ENCODE peak calls at places on chromosomes 7 and 10, in nine cellular contexts. M, T, Q, I, W, S, P, H and V are unnamed samples.
A peak's percentile ranks its signal among the peaks of the same experiment; 100 is the strongest.

GRCh38 chr10:116771101-116771705 is 28.8 kb upstream of the HSPA12A start:
- DNase-seq in M (no peak), T (no peak), Q (peak; percentile 44), I (peak; percentile 52), W (peak; percentile 95), S (peak; percentile 84), P (peak; percentile 81), H (no peak), V (no peak)

GRCh38 chr10:101120884-101121660 is 10.0 kb upstream of the TLX1 start:
- DNase-seq in M (no peak), T (no peak), Q (no peak), I (no peak), W (no peak), S (no peak), P (peak; percentile 41), H (peak; percentile 19), V (no peak)

GRCh38 chr10:71553371-71553900 is 156.7 kb downstream of the CDH23 start:
- DNase-seq in M (no peak), T (no peak), Q (no peak), I (no peak), W (no peak), S (no peak), P (no peak), H (no peak), V (no peak)

GRCh38 chr10:98470850-98471249 is 24.1 kb upstream of the HPS1 start:
- DNase-seq in M (no peak), T (no peak), Q (no peak), I (no peak), W (no peak), S (no peak), P (no peak), H (no peak), V (no peak)

GRCh38 chr10:115355162-115355760 is 262.1 kb downstream of the ATRNL1 start:
- DNase-seq in M (peak; percentile 47), T (peak; percentile 4), Q (no peak), I (no peak), W (peak; percentile 63), S (no peak), P (no peak), H (no peak), V (peak; percentile 48)

GRCh38 chr10:100510533-100511308 is 8.9 kb downstream of the SEC31B start:
- DNase-seq in M (no peak), T (no peak), Q (no peak), I (no peak), W (peak; percentile 27), S (no peak), P (no peak), H (peak; percentile 52), V (no peak)

GRCh38 chr10:35640474-35640873 is 1.6 kb downstream of the FZD8 start:
- DNase-seq in M (no peak), T (peak; percentile 66), Q (peak; percentile 64), I (peak; percentile 67), W (peak; percentile 76), S (peak; percentile 70), P (peak; percentile 84), H (no peak), V (peak; percentile 73)

GRCh38 chr10:15660990-15661389 is 58.7 kb downstream of the ITGA8 start:
- DNase-seq in M (no peak), T (no peak), Q (no peak), I (no peak), W (no peak), S (no peak), P (no peak), H (no peak), V (no peak)

GRCh38 chr10:61752111-61753011 is 89.6 kb downstream of the CABCOCO1 start:
- DNase-seq in M (no peak), T (no peak), Q (no peak), I (no peak), W (peak; percentile 51), S (no peak), P (no peak), H (no peak), V (no peak)

GRCh38 chr10:68566955-68567354 is 6.8 kb downstream of the TET1 start:
- DNase-seq in M (no peak), T (no peak), Q (no peak), I (no peak), W (no peak), S (no peak), P (no peak), H (no peak), V (no peak)

GRCh38 chr7:11706666-11707605 is 125.1 kb downstream of the THSD7A start:
- DNase-seq in M (no peak), T (no peak), Q (no peak), I (peak; percentile 29), W (no peak), S (no peak), P (no peak), H (no peak), V (no peak)

GRCh38 chr10:107442035-107442505 is 277.6 kb upstream of the SORCS1 start:
- DNase-seq in M (no peak), T (no peak), Q (no peak), I (no peak), W (peak; percentile 41), S (no peak), P (no peak), H (no peak), V (no peak)

GRCh38 chr7:10821156-10821555 is 152.5 kb upstream of the PHF14 start:
- DNase-seq in M (no peak), T (no peak), Q (no peak), I (no peak), W (no peak), S (no peak), P (no peak), H (no peak), V (no peak)

GRCh38 chr7:73433924-73434700 is 534 bp downstream of the FZD9 start:
- DNase-seq in M (no peak), T (no peak), Q (no peak), I (no peak), W (no peak), S (no peak), P (no peak), H (no peak), V (no peak)

GRCh38 chr7:156458011-156458410 is 182.6 kb upstream of the RNF32 start:
- DNase-seq in M (no peak), T (no peak), Q (no peak), I (no peak), W (no peak), S (no peak), P (no peak), H (no peak), V (no peak)

GRCh38 chr7:142231716-142232115 is 26.1 kb downstream of the PRSS58 start:
- DNase-seq in M (no peak), T (peak; percentile 47), Q (no peak), I (no peak), W (no peak), S (no peak), P (no peak), H (no peak), V (peak; percentile 43)

GRCh38 chr7:138527746-138528223 is 67.7 kb downstream of the TRIM24 start:
- DNase-seq in M (peak; percentile 4), T (peak; percentile 56), Q (no peak), I (no peak), W (no peak), S (no peak), P (no peak), H (no peak), V (no peak)

GRCh38 chr7:116863168-116863670 is 832 bp downstream of the CAPZA2 start:
- DNase-seq in M (no peak), T (peak; percentile 53), Q (peak; percentile 34), I (peak; percentile 38), W (peak; percentile 21), S (no peak), P (peak; percentile 59), H (no peak), V (peak; percentile 31)

GRCh38 chr7:81929386-81929785 is 159.5 kb upstream of the HGF start:
- DNase-seq in M (no peak), T (no peak), Q (no peak), I (no peak), W (peak; percentile 73), S (no peak), P (no peak), H (no peak), V (no peak)

GRCh38 chr7:124027236-124027635 is 5.6 kb downstream of the TMEM229A start:
- DNase-seq in M (no peak), T (no peak), Q (no peak), I (no peak), W (no peak), S (no peak), P (no peak), H (no peak), V (no peak)

GRCh38 chr10:126632705-126633104 is 37.8 kb downstream of the C10orf90 start:
- DNase-seq in M (no peak), T (no peak), Q (no peak), I (no peak), W (no peak), S (no peak), P (no peak), H (no peak), V (no peak)
- TF ChIP-seq CTCF in M (no peak), T (no peak), Q (no peak), I (no peak), W (no peak), S (no peak), P (no peak), H (no peak), V (no peak)

DNA sequence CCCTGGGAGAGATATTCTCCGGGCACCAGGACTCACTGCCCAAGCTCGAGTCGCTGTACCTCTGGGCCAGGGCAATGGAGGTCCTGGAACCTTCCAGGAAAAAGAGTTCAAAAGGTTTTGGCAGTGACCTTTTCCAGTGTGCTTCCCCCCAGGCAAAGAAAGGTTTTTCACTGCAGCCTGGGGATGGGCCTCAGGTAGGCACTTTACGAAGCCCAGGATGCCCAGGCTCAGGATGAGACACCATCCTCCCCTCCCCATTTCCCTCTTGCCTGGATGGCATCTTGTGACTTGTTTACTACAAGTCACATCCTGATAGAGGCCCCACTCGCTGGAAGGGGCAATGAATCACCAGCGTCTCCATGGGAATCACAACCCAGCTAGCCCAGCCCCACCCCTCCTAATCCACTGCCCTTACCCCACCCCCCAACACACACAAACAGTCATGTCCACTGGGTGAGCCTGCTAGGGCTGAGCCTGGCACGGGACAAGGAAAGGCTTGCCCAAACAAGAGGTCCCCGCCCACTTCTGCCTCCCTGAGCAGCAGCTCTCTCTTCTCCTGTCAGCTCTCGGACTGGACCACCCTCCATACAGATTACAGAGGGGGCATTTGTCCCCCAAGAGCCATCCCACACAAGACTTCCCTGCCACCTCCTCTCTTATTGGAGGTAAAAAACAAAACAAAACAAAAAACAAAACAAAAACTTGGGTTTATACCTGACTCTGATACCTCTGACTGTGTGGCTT is 93.9 kb upstream of the SMNDC1 start:
- DNase-seq in M (peak; percentile 99), T (no peak), Q (peak; percentile 74), I (peak; percentile 49), W (peak; percentile 98), S (peak; percentile 74), P (no peak), H (no peak), V (peak; percentile 44)
- H3K4me1 ChIP-seq in M (peaks cover 40% of the 10 kb centered on the region), T (peaks cover 11% of the 10 kb centered on the region), Q (peaks cover 22% of the 10 kb centered on the region), I (no peaks in the 10 kb centered on the region), W (peaks cover 22% of the 10 kb centered on the region), S (no peaks in the 10 kb centered on the region), P (no peaks in the 10 kb centered on the region), H (no peaks in the 10 kb centered on the region), V (no peaks in the 10 kb centered on the region)

GRCh38 chr10:73871915-73872710 is 2.2 kb downstream of the CAMK2G start:
- DNase-seq in M (no peak), T (no peak), Q (no peak), I (peak; percentile 71), W (peak; percentile 36), S (no peak), P (no peak), H (no peak), V (peak; percentile 84)
- TF ChIP-seq CTCF in M (no peak), T (no peak), Q (no peak), I (no peak), W (peak; percentile 35), S (no peak), P (peak; percentile 4), H (no peak), V (peak; percentile 72)

GRCh38 chr7:2014391-2015241 is 218.1 kb downstream of the MAD1L1 start:
- DNase-seq in M (no peak), T (no peak), Q (peak; percentile 29), I (no peak), W (no peak), S (no peak), P (peak; percentile 45), H (no peak), V (peak; percentile 9)
- H3K4me1 ChIP-seq in M (no peaks in the 10 kb centered on the region), T (peaks cover 18% of the 10 kb centered on the region), Q (peaks cover 15% of the 10 kb centered on the region), I (no peaks in the 10 kb centered on the region), W (peaks cover 19% of the 10 kb centered on the region), S (no peaks in the 10 kb centered on the region), P (peaks cover 1% of the 10 kb centered on the region), H (peaks cover 6% of the 10 kb centered on the region), V (peaks cover 18% of the 10 kb centered on the region)